ENCODE peak calls at places on chromosomes 7 and 10, in nine cellular contexts. H is cardiac muscle cell; A is activated CD8-positive, alpha-beta T cell treated with anti-CD3 and anti-CD28 coated beads for 36 hours; D is EH; S is neural crest cell; L is GM12878; G is activated T-cell treated with anti-CD3 and anti-CD28 coated beads, Interleukin-2, amount 50 U/mL, for 72 hours; F is activated T-helper 1 cell treated with anti-CD3 and anti-CD28 coated beads, Interleukin-12 subunit alpha, Interleukin-12 subunit beta, Interleukin-2, Interleukin-4 antibody, amounts not matched to agents 30 ng/mL and 10 ng/mL and 1 ng/mL, durations not matched to agents 14 hours and 24 hours and 36 hours; O is LoVo. R is an unnamed sample.

GRCh38 chr10:122786269-122786668 is 59.4 kb downstream of the CUZD1 start:
- DNase-seq in F (no peak), A (no peak), G (no peak), H (peak), D (peak), O (no peak), L (no peak), S (peak), R (peak)

GRCh38 chr7:126378642-126379041 is 874.1 kb downstream of the GRM8 start:
- DNase-seq in O (no peak), A (no peak), D (no peak), S (no peak), L (peak), G (no peak), H (no peak), F (no peak), R (no peak)

GRCh38 chr10:69697006-69697405 is 67.0 kb downstream of the FAM241B start:
- DNase-seq in F (no peak), L (no peak), H (no peak), S (no peak), A (no peak), O (no peak), D (no peak), G (no peak), R (no peak)

GRCh38 chr10:37206132-37206531 is 80.7 kb downstream of the ANKRD30A start:
- DNase-seq in O (no peak), G (no peak), S (no peak), H (no peak), D (no peak), F (no peak), A (no peak), L (no peak), R (no peak)

GRCh38 chr7:2990949-2991470 is 52.7 kb downstream of the CARD11 start:
- DNase-seq in D (no peak), G (no peak), O (no peak), H (no peak), L (no peak), A (no peak), S (no peak), F (no peak), R (no peak)

GRCh38 chr7:143384148-143384547 is 3.0 kb downstream of the ZYX start:
- DNase-seq in G (no peak), D (peak), H (peak), A (no peak), F (no peak), O (no peak), S (no peak), L (no peak), R (no peak)

GRCh38 chr7:148397555-148397954 is 193.0 kb upstream of the C7orf33 start:
- DNase-seq in A (no peak), F (no peak), L (no peak), G (no peak), S (no peak), H (no peak), O (no peak), D (no peak), R (no peak)

GRCh38 chr10:86155034-86155656 is 211.4 kb downstream of the GRID1 start:
- DNase-seq in O (no peak), L (no peak), D (no peak), H (no peak), S (no peak), A (no peak), G (no peak), F (no peak), R (no peak)

GRCh38 chr7:1946461-1947450 is 276.7 kb downstream of the ELFN1 start:
- DNase-seq in G (no peak), L (no peak), A (no peak), S (no peak), D (no peak), O (no peak), H (no peak), F (no peak), R (no peak)

GRCh38 chr7:30028749-30029635 is 780 bp downstream of the PLEKHA8 start:
- DNase-seq in O (peak), G (no peak), A (peak), F (no peak), L (no peak), S (no peak), D (peak), H (peak), R (peak)

GRCh38 chr10:132420469-132421376 is 23.7 kb downstream of the PWWP2B start:
- DNase-seq in D (peak), F (no peak), H (no peak), O (no peak), S (no peak), G (no peak), A (no peak), L (no peak), R (no peak)

GRCh38 chr10:50395279-50395678 is 144.0 kb upstream of the ASAH2 start:
- DNase-seq in F (no peak), A (no peak), O (no peak), L (no peak), D (no peak), G (no peak), S (no peak), H (peak), R (peak)

GRCh38 chr7:126780993-126781392 is 471.7 kb downstream of the GRM8 start:
- DNase-seq in F (no peak), H (no peak), L (peak), A (no peak), G (no peak), S (no peak), O (no peak), D (no peak), R (no peak)

GRCh38 chr7:80491462-80491861 is 20.4 kb downstream of the GNAT3 start:
- DNase-seq in O (no peak), F (no peak), L (no peak), S (no peak), G (no peak), A (no peak), D (no peak), H (no peak), R (no peak)

GRCh38 chr7:15889501-15889900 is 203.0 kb upstream of the MEOX2 start:
- DNase-seq in O (peak), S (no peak), F (no peak), A (no peak), G (no peak), D (peak), H (peak), L (no peak), R (peak)

GRCh38 chr10:12042409-12042796 is 206 bp downstream of the UPF2 start:
- DNase-seq in O (no peak), G (peak), D (peak), L (no peak), F (peak), A (peak), H (peak), S (no peak), R (no peak)

GRCh38 chr7:72017756-72018155 is 394.4 kb downstream of the CALN1 start:
- DNase-seq in D (no peak), A (no peak), H (no peak), S (no peak), F (no peak), L (no peak), G (no peak), O (no peak), R (no peak)

GRCh38 chr7:19024261-19024660 is 93.2 kb downstream of the TWIST1 start:
- DNase-seq in O (no peak), H (peak), F (no peak), D (peak), A (no peak), S (no peak), L (no peak), G (no peak), R (no peak)

GRCh38 chr7:106608664-106609063 is 52.3 kb downstream of the CCDC71L start:
- DNase-seq in S (no peak), O (peak), F (no peak), G (no peak), L (no peak), H (no peak), A (no peak), D (no peak), R (peak)

GRCh38 chr7:157519246-157519645 is 182.4 kb downstream of the DNAJB6 start:
- DNase-seq in L (no peak), H (no peak), D (no peak), O (no peak), S (no peak), A (no peak), F (no peak), G (no peak), R (no peak)

GRCh38 chr7:135929249-135929648 is 47.9 kb downstream of the MTPN start:
- DNase-seq in S (no peak), H (peak), G (no peak), D (no peak), O (no peak), F (no peak), A (no peak), L (no peak), R (no peak)

GRCh38 chr7:75639071-75639892 is 99.5 kb downstream of the HIP1 start:
- DNase-seq in O (peak), D (peak), S (peak), H (peak), F (peak), L (no peak), G (peak), A (peak), R (peak)

GRCh38 chr7:84219310-84219709 is 24.7 kb upstream of the SEMA3A start:
- DNase-seq in H (no peak), F (no peak), S (no peak), G (no peak), O (peak), L (no peak), A (no peak), D (no peak), R (no peak)

R was measured in small intestine.